ENCODE peak calls at places on chromosomes 7 and 10, in four cellular contexts. E is HepG2, B is K562, W is H1. Z is an unnamed sample.

GRCh38 chr7:134605978-134606923 is 40.4 kb upstream of the BPGM start:
- DNase-seq in E (peak), B (peak), W (peak), Z (peak)

GRCh38 chr7:56537952-56538351 is 421.7 kb upstream of the NUPR2 start:
- DNase-seq in E (no peak), B (no peak), W (no peak), Z (no peak)

GRCh38 chr10:131697461-131698128 is 203.2 kb upstream of the PPP2R2D start:
- DNase-seq in E (no peak), B (no peak), W (peak), Z (no peak)

GRCh38 chr7:80134536-80135305 is at the start of gene GNAI1:
- DNase-seq in E (peak), B (no peak), W (peak), Z (peak)

GRCh38 chr7:155011081-155011480 is 8.2 kb upstream of the PAXIP1 start:
- DNase-seq in E (no peak), B (no peak), W (no peak), Z (no peak)

GRCh38 chr10:110872145-110872983 is 636 bp downstream of the PDCD4 start:
- DNase-seq in E (peak), B (peak), W (peak), Z (peak)

GRCh38 chr7:132419538-132419937 is 156.7 kb downstream of the PLXNA4 start:
- DNase-seq in E (no peak), B (no peak), W (no peak), Z (no peak)

GRCh38 chr7:5198741-5199140 is 8.7 kb downstream of the WIPI2 start:
- DNase-seq in E (no peak), B (no peak), W (no peak), Z (no peak)

GRCh38 chr10:16866861-16867260 is 49.6 kb upstream of the RSU1 start:
- DNase-seq in E (no peak), B (no peak), W (no peak), Z (no peak)

DNA sequence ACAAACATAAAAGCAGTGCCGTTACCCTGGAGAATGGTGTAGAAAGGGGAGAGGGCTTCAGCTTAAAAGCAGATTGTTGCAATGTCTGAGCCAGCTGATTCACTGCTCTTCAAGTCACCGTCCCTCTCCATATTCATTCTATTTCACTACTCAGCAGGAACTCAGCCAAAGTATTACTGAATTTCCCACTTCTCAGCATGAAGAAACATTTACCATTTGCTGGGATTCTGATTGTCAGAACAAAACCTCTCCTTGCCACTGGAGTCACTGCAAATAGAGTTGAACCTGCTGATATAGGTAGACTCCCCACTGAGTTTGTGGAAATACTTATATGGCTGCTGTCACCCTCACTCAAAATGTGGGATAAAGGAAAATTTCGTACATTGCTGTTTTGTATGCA is 71.8 kb downstream of the PPP1R17 start:
- DNase-seq in E (no peak), B (no peak), W (no peak), Z (no peak)
- TF ChIP-seq RNF2 in E (no peak), B (no peak), W (no peak), Z (no peak)

GRCh38 chr7:33905389-33906032 is at the start of gene BMPER:
- DNase-seq in E (no peak), B (no peak), W (peak), Z (peak)
- TF ChIP-seq RNF2 in E (no peak), B (no peak), W (no peak), Z (no peak)

GRCh38 chr7:25308246-25308645 is 80.0 kb upstream of the NPVF start:
- DNase-seq in E (no peak), B (no peak), W (no peak), Z (no peak)

GRCh38 chr7:25308898-25309521 is 80.7 kb upstream of the NPVF start:
- DNase-seq in E (no peak), B (no peak), W (no peak), Z (no peak)

GRCh38 chr7:25305831-25306230 is 77.5 kb upstream of the NPVF start:
- DNase-seq in E (no peak), B (no peak), W (no peak), Z (no peak)

GRCh38 chr7:25307624-25308023 is 79.3 kb upstream of the NPVF start:
- DNase-seq in E (no peak), B (no peak), W (no peak), Z (no peak)

DNA sequence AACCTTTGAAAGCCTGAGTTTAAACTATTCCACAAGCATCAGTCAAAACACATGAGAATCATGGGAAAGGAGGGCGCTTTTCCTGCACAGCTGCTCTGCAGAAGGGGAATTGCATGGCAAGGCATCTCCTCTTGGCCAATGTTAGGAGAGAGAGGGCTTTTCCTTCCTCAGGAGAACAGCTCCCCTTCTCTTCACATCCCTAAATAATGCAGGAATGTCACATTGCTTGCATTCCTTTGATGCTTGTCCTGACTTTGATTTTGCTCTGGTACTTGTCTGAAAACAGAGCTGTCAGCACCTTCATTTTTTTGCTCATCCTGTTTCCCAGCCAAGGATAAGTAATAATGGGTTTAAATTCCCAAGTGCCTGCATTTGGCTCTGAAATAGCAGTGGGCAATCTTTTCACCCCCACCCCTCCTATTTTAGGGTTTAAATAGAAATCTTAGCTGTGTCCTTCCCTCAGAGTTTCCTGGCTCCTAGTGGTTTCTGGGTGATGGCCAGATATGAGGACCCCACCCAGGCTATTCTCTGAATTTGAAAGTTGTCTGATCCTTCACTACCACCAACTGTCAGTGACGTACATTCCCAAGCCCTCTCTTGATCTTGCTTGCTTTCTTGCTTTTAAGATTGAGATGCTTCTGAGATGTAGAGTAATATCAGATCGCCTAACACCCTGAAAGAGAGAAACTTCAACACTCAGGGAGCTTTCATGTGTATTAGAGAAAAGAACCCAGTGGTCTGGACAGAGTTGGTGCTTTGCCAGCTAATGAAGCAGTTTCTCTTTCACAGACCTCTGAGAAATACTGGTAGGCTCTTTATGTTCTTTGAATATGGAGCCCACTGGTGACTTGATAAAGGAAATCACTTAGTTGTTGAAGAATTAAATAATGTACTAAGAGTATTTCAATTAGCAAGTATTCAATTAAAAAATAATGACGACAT is 75.4 kb upstream of the NPVF start:
- DNase-seq in E (no peak), B (no peak), W (no peak), Z (no peak)
- TF ChIP-seq RNF2 in E (no peak), B (no peak), W (no peak), Z (no peak)

DNA sequence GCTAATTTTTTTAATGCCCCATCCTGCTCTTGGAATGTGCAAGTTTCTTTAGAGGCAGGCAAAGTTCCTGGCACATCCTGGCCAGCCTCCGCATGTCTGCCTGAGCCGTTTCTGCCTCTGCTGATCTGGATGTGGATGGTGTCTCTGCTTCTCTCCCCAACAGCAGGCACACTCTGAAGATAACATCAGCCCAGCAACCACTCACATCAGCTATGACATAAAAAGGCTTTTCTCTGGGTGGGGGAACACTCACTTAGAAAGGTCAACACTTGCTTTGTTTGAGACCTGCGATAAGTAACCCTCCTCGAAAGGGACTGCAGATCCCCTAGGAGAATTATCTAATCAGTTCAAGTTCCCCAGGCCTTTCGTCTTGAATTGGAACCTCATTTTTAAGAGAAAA is 142.9 kb downstream of the FGFR2 start:
- DNase-seq in E (no peak), B (no peak), W (no peak), Z (no peak)
- TF ChIP-seq RNF2 in E (no peak), B (no peak), W (no peak), Z (no peak)

GRCh38 chr10:70560511-70560931 is 42.0 kb downstream of the PRF1 start:
- DNase-seq in E (no peak), B (no peak), W (no peak), Z (no peak)

GRCh38 chr10:70561558-70561957 is 41.0 kb downstream of the PRF1 start:
- DNase-seq in E (no peak), B (no peak), W (no peak), Z (no peak)

GRCh38 chr10:70563230-70563629 is 39.3 kb downstream of the PRF1 start:
- DNase-seq in E (no peak), B (no peak), W (no peak), Z (no peak)

GRCh38 chr10:70561051-70561450 is 41.5 kb downstream of the PRF1 start:
- DNase-seq in E (no peak), B (no peak), W (no peak), Z (no peak)

DNA sequence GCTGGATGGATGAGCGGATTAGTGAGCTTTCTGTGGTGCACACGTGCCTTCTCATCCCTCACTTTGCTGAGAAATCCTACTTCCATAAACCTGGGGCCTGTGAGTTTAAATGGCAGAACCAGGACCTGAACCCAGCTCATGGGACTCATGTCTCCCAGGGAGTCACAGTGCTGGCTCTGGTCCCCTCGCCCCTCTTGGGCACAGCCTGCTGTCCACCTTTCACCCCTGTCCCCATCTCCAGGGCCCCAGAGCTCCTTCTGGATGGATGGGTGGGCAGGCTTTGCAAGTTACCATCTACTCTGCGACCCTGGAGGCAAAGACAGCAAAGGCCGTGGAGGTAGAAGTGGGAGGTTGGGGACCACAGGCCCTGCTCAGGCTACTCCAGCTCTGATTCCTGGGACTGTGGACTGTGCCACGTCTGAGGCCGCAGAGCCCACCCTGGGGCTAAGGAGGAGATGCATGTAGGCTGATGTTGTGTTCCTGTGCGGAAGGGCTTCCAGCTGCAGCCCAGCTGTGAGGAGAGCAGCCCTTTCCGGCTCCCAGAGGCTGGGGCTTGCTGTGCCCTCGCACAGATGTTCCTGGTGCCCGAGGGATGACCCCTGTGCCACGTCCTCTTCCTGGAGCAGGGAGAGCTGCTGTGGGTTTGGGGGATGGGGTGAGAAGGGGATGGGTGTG is 40.4 kb downstream of the PRF1 start:
- DNase-seq in E (no peak), B (no peak), W (no peak), Z (no peak)
- TF ChIP-seq RNF2 in E (no peak), B (no peak), W (no peak), Z (no peak)

GRCh38 chr7:107024906-107025305 is 19.6 kb upstream of the PRKAR2B start:
- DNase-seq in E (no peak), B (no peak), W (no peak), Z (no peak)

GRCh38 chr7:107029061-107029763 is 15.3 kb upstream of the PRKAR2B start:
- DNase-seq in E (no peak), B (peak), W (no peak), Z (no peak)

GRCh38 chr7:107027208-107027607 is 17.3 kb upstream of the PRKAR2B start:
- DNase-seq in E (no peak), B (no peak), W (no peak), Z (no peak)

GRCh38 chr7:107023522-107024149 is 20.9 kb upstream of the PRKAR2B start:
- DNase-seq in E (no peak), B (no peak), W (no peak), Z (no peak)

DNA sequence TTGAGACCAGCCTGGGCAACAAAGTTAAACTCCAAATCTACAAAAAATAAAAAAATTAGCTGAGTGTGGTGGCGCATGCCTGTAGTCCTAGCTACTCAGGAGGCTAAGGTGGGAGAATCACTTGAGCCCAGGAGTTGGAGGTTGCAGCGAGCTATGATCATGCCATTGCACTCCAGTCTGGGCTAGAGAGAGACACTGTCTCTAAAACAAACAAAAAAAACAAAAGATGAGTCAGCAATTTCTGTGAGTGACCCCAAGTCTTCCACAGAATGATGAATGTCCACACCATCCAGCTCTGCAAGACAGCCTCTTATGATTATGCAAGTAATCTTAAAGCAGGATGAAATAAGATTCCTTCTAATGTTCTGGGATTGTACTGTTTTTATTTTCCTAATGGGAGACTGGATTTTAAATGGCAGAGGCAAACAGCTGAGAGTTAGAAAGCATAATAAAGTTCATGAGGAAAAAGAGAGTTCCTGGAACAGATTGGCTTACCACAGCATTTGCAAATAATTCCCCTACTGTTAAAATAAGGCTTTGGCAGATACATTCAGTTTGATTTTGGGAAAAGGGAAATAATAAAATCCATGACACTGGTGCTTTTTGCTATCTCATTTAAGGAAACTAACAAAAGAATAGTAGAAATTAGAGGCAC is 18.9 kb upstream of the PRKAR2B start:
- DNase-seq in E (no peak), B (peak), W (no peak), Z (peak)
- TF ChIP-seq RNF2 in E (no peak), B (no peak), W (no peak), Z (no peak)

DNA sequence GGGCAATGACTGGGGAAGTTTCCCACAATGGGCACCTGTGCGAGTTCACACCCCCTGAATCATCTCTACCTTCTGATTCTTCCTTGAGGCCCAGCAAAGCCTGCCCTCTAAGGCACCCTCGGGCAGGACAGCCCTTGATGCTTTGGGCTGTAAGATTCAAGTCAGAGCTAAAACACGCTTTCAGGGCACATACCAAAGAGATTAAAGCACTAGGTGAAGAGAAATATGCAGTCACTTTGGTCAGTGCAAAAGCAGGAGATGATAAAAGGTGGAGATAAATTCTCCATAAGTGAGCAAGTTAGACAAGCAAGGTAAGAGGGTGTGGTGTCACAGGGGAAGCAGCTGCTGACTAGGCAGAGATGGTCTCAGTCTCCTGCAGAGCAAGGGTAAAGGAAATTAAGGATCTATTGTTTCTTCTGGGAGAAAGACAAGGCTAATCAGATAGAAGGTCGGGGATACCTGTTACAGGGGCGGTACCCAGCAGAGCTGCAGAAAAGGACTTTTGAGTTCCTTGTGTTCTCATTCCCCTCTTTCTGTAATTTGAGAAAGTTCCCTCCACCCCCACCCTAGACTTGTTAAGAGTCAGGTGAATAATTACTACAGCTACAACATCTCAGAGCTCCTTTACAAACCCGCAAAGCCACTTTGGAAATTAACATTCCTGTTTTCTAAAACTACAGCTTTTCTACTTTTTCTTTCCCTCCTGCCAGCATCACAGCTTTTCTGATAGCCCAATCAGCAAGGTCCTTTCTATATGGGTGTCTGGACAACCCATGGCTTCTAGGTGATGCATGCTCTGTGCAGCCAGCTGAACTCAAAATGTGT is 26.4 kb downstream of the PDLIM1 start:
- DNase-seq in E (no peak), B (no peak), W (peak), Z (no peak)
- TF ChIP-seq RNF2 in E (no peak), B (no peak), W (no peak), Z (no peak)

GRCh38 chr10:132860527-132860926 is 74.6 kb upstream of the NKX6-2 start:
- DNase-seq in E (no peak), B (peak), W (peak), Z (no peak)
- TF ChIP-seq RNF2 in E (no peak), B (no peak), W (no peak), Z (no peak)

Z was measured in A549.